ENCODE peak calls at places on chromosomes 12 and 14, in seven cellular contexts. One of them, this sample, is unnamed.

GRCh38 chr12:123761841-123762714 is at the start of gene DNAH10:
- DNase-seq in fibroblast of lung: peak
- DNase-seq in ecto neural progenitor cell: peak
- DNase-seq in A673: peak
- DNase-seq in left kidney: peak
- DNase-seq in lower leg skin: peak
- DNase-seq in Calu3: peak
- DNase-seq in this sample: peak

GRCh38 chr12:85664429-85664828 is 171.8 kb downstream of the RASSF9 start:
- DNase-seq in fibroblast of lung: no peak
- DNase-seq in ecto neural progenitor cell: no peak
- DNase-seq in A673: no peak
- DNase-seq in left kidney: no peak
- DNase-seq in lower leg skin: no peak
- DNase-seq in Calu3: no peak
- DNase-seq in this sample: no peak

GRCh38 chr12:50024804-50025186 is 499 bp downstream of the RACGAP1 start:
- DNase-seq in fibroblast of lung: no peak
- DNase-seq in ecto neural progenitor cell: no peak
- DNase-seq in A673: peak
- DNase-seq in left kidney: no peak
- DNase-seq in lower leg skin: no peak
- DNase-seq in Calu3: no peak
- DNase-seq in this sample: peak

GRCh38 chr12:39503445-39503844 is 60.5 kb upstream of the KIF21A start:
- DNase-seq in fibroblast of lung: peak
- DNase-seq in ecto neural progenitor cell: no peak
- DNase-seq in A673: no peak
- DNase-seq in left kidney: no peak
- DNase-seq in lower leg skin: no peak
- DNase-seq in Calu3: no peak
- DNase-seq in this sample: no peak

GRCh38 chr14:23569443-23570151 is 2.0 kb upstream of the AP1G2 start:
- DNase-seq in fibroblast of lung: no peak
- DNase-seq in ecto neural progenitor cell: peak
- DNase-seq in A673: peak
- DNase-seq in left kidney: peak
- DNase-seq in lower leg skin: peak
- DNase-seq in Calu3: peak
- DNase-seq in this sample: peak

GRCh38 chr12:117363953-117364486 is 2.6 kb upstream of the NOS1 start:
- DNase-seq in fibroblast of lung: no peak
- DNase-seq in ecto neural progenitor cell: no peak
- DNase-seq in A673: no peak
- DNase-seq in left kidney: no peak
- DNase-seq in lower leg skin: no peak
- DNase-seq in Calu3: no peak
- DNase-seq in this sample: peak

GRCh38 chr12:108596854-108597558 is 878 bp downstream of the TMEM119 start:
- DNase-seq in fibroblast of lung: no peak
- DNase-seq in ecto neural progenitor cell: no peak
- DNase-seq in A673: no peak
- DNase-seq in left kidney: no peak
- DNase-seq in lower leg skin: no peak
- DNase-seq in Calu3: no peak
- DNase-seq in this sample: no peak

GRCh38 chr14:23147676-23148075 is 28.6 kb upstream of the CEBPE start:
- DNase-seq in fibroblast of lung: peak
- DNase-seq in ecto neural progenitor cell: no peak
- DNase-seq in A673: no peak
- DNase-seq in left kidney: no peak
- DNase-seq in lower leg skin: no peak
- DNase-seq in Calu3: no peak
- DNase-seq in this sample: no peak

GRCh38 chr12:49017764-49018281 is 753 bp downstream of the PRKAG1 start:
- DNase-seq in fibroblast of lung: no peak
- DNase-seq in ecto neural progenitor cell: no peak
- DNase-seq in A673: no peak
- DNase-seq in left kidney: no peak
- DNase-seq in lower leg skin: peak
- DNase-seq in Calu3: peak
- DNase-seq in this sample: peak

GRCh38 chr14:52879958-52880357 is 70.9 kb downstream of the FERMT2 start:
- DNase-seq in fibroblast of lung: peak
- DNase-seq in ecto neural progenitor cell: no peak
- DNase-seq in A673: no peak
- DNase-seq in left kidney: no peak
- DNase-seq in lower leg skin: no peak
- DNase-seq in Calu3: no peak
- DNase-seq in this sample: no peak

GRCh38 chr12:71135812-71136176 is 22.0 kb downstream of the TSPAN8 start:
- DNase-seq in fibroblast of lung: no peak
- DNase-seq in ecto neural progenitor cell: no peak
- DNase-seq in A673: peak
- DNase-seq in left kidney: peak
- DNase-seq in lower leg skin: no peak
- DNase-seq in Calu3: no peak
- DNase-seq in this sample: no peak

GRCh38 chr12:76679778-76680177 is 84.1 kb upstream of the ZDHHC17 start:
- DNase-seq in fibroblast of lung: no peak
- DNase-seq in ecto neural progenitor cell: no peak
- DNase-seq in A673: no peak
- DNase-seq in left kidney: no peak
- DNase-seq in lower leg skin: no peak
- DNase-seq in Calu3: no peak
- DNase-seq in this sample: no peak

GRCh38 chr12:84624601-84625000 is 288.0 kb downstream of the SLC6A15 start:
- DNase-seq in fibroblast of lung: no peak
- DNase-seq in ecto neural progenitor cell: no peak
- DNase-seq in A673: no peak
- DNase-seq in left kidney: no peak
- DNase-seq in lower leg skin: no peak
- DNase-seq in Calu3: no peak
- DNase-seq in this sample: no peak

GRCh38 chr12:81077686-81078441 is at the start of gene ACSS3:
- DNase-seq in fibroblast of lung: peak
- DNase-seq in ecto neural progenitor cell: peak
- DNase-seq in A673: peak
- DNase-seq in left kidney: peak
- DNase-seq in lower leg skin: peak
- DNase-seq in Calu3: no peak
- DNase-seq in this sample: no peak

GRCh38 chr12:6592087-6592486 is 15.1 kb downstream of the CHD4 start:
- DNase-seq in fibroblast of lung: no peak
- DNase-seq in ecto neural progenitor cell: no peak
- DNase-seq in A673: no peak
- DNase-seq in left kidney: peak
- DNase-seq in lower leg skin: no peak
- DNase-seq in Calu3: no peak
- DNase-seq in this sample: no peak

GRCh38 chr12:29415111-29415510 is 34.1 kb upstream of the ERGIC2 start:
- DNase-seq in fibroblast of lung: no peak
- DNase-seq in ecto neural progenitor cell: no peak
- DNase-seq in A673: no peak
- DNase-seq in left kidney: no peak
- DNase-seq in lower leg skin: no peak
- DNase-seq in Calu3: no peak
- DNase-seq in this sample: no peak

GRCh38 chr14:60805881-60806569 is 71.5 kb downstream of the MNAT1 start:
- DNase-seq in fibroblast of lung: peak
- DNase-seq in ecto neural progenitor cell: no peak
- DNase-seq in A673: no peak
- DNase-seq in left kidney: no peak
- DNase-seq in lower leg skin: no peak
- DNase-seq in Calu3: no peak
- DNase-seq in this sample: no peak

GRCh38 chr12:132323171-132324010 is 6.0 kb downstream of the GALNT9 start:
- DNase-seq in fibroblast of lung: no peak
- DNase-seq in ecto neural progenitor cell: no peak
- DNase-seq in A673: no peak
- DNase-seq in left kidney: peak
- DNase-seq in lower leg skin: no peak
- DNase-seq in Calu3: no peak
- DNase-seq in this sample: no peak

GRCh38 chr14:64968651-64969050 is 3.5 kb downstream of the RAB15 start:
- DNase-seq in fibroblast of lung: no peak
- DNase-seq in ecto neural progenitor cell: no peak
- DNase-seq in A673: peak
- DNase-seq in left kidney: no peak
- DNase-seq in lower leg skin: no peak
- DNase-seq in Calu3: no peak
- DNase-seq in this sample: no peak

GRCh38 chr14:81525129-81525528 is 8.5 kb downstream of the SEL1L start:
- DNase-seq in fibroblast of lung: no peak
- DNase-seq in ecto neural progenitor cell: no peak
- DNase-seq in A673: no peak
- DNase-seq in left kidney: no peak
- DNase-seq in lower leg skin: no peak
- DNase-seq in Calu3: no peak
- DNase-seq in this sample: no peak

GRCh38 chr14:74488788-74489397 is 4.2 kb downstream of the NPC2 start:
- DNase-seq in fibroblast of lung: peak
- DNase-seq in ecto neural progenitor cell: no peak
- DNase-seq in A673: peak
- DNase-seq in left kidney: no peak
- DNase-seq in lower leg skin: no peak
- DNase-seq in Calu3: no peak
- DNase-seq in this sample: no peak

GRCh38 chr12:50625029-50625875 is 120.5 kb downstream of the DIP2B start:
- DNase-seq in fibroblast of lung: no peak
- DNase-seq in ecto neural progenitor cell: no peak
- DNase-seq in A673: no peak
- DNase-seq in left kidney: no peak
- DNase-seq in lower leg skin: no peak
- DNase-seq in Calu3: no peak
- DNase-seq in this sample: no peak

GRCh38 chr12:117067016-117067415 is 32.2 kb downstream of the TESC start:
- DNase-seq in fibroblast of lung: no peak
- DNase-seq in ecto neural progenitor cell: no peak
- DNase-seq in A673: no peak
- DNase-seq in left kidney: no peak
- DNase-seq in lower leg skin: no peak
- DNase-seq in Calu3: no peak
- DNase-seq in this sample: no peak

GRCh38 chr12:110600254-110600653 is 13.7 kb upstream of the TCTN1 start:
- DNase-seq in fibroblast of lung: peak
- DNase-seq in ecto neural progenitor cell: no peak
- DNase-seq in A673: peak
- DNase-seq in left kidney: peak
- DNase-seq in lower leg skin: no peak
- DNase-seq in Calu3: no peak
- DNase-seq in this sample: peak

GRCh38 chr14:52792097-52792415 is 649 bp upstream of the GNPNAT1 start:
- DNase-seq in fibroblast of lung: no peak
- DNase-seq in ecto neural progenitor cell: no peak
- DNase-seq in A673: no peak
- DNase-seq in left kidney: no peak
- DNase-seq in lower leg skin: no peak
- DNase-seq in Calu3: no peak
- DNase-seq in this sample: no peak

GRCh38 chr12:130989391-130989790 is 35.7 kb downstream of the ADGRD1 start:
- DNase-seq in fibroblast of lung: no peak
- DNase-seq in ecto neural progenitor cell: no peak
- DNase-seq in A673: no peak
- DNase-seq in left kidney: no peak
- DNase-seq in lower leg skin: peak
- DNase-seq in Calu3: no peak
- DNase-seq in this sample: no peak

GRCh38 chr12:115572440-115572839 is 705.1 kb downstream of the MED13L start:
- DNase-seq in fibroblast of lung: peak
- DNase-seq in ecto neural progenitor cell: no peak
- DNase-seq in A673: no peak
- DNase-seq in left kidney: no peak
- DNase-seq in lower leg skin: no peak
- DNase-seq in Calu3: no peak
- DNase-seq in this sample: no peak

GRCh38 chr12:10641735-10642500 is 28.5 kb upstream of the MAGOHB start:
- DNase-seq in fibroblast of lung: peak
- DNase-seq in ecto neural progenitor cell: no peak
- DNase-seq in A673: no peak
- DNase-seq in left kidney: peak
- DNase-seq in lower leg skin: no peak
- DNase-seq in Calu3: no peak
- DNase-seq in this sample: no peak

GRCh38 chr12:107468182-107468581 is 217.4 kb upstream of the PWP1 start:
- DNase-seq in fibroblast of lung: no peak
- DNase-seq in ecto neural progenitor cell: no peak
- DNase-seq in A673: no peak
- DNase-seq in left kidney: no peak
- DNase-seq in lower leg skin: no peak
- DNase-seq in Calu3: no peak
- DNase-seq in this sample: no peak

GRCh38 chr12:24057920-24058476 is 108.5 kb upstream of the SOX5 start:
- DNase-seq in fibroblast of lung: no peak
- DNase-seq in ecto neural progenitor cell: no peak
- DNase-seq in A673: no peak
- DNase-seq in left kidney: no peak
- DNase-seq in lower leg skin: no peak
- DNase-seq in Calu3: no peak
- DNase-seq in this sample: peak

GRCh38 chr12:105226219-105226618 is 9.8 kb downstream of the APPL2 start:
- DNase-seq in fibroblast of lung: peak
- DNase-seq in ecto neural progenitor cell: no peak
- DNase-seq in A673: peak
- DNase-seq in left kidney: no peak
- DNase-seq in lower leg skin: peak
- DNase-seq in Calu3: no peak
- DNase-seq in this sample: peak

GRCh38 chr12:4011597-4011996 is 138.4 kb upstream of the PARP11 start:
- DNase-seq in fibroblast of lung: no peak
- DNase-seq in ecto neural progenitor cell: no peak
- DNase-seq in A673: no peak
- DNase-seq in left kidney: peak
- DNase-seq in lower leg skin: no peak
- DNase-seq in Calu3: peak
- DNase-seq in this sample: no peak

GRCh38 chr12:5619628-5620027 is 187.7 kb downstream of the NTF3 start:
- DNase-seq in fibroblast of lung: no peak
- DNase-seq in ecto neural progenitor cell: no peak
- DNase-seq in A673: no peak
- DNase-seq in left kidney: no peak
- DNase-seq in lower leg skin: peak
- DNase-seq in Calu3: no peak
- DNase-seq in this sample: no peak

GRCh38 chr14:99435327-99435726 is 45.3 kb downstream of the SETD3 start:
- DNase-seq in fibroblast of lung: no peak
- DNase-seq in ecto neural progenitor cell: peak
- DNase-seq in A673: no peak
- DNase-seq in left kidney: no peak
- DNase-seq in lower leg skin: no peak
- DNase-seq in Calu3: no peak
- DNase-seq in this sample: no peak

GRCh38 chr12:80121661-80122060 is 22.3 kb downstream of the OTOGL start:
- DNase-seq in fibroblast of lung: no peak
- DNase-seq in ecto neural progenitor cell: no peak
- DNase-seq in A673: no peak
- DNase-seq in left kidney: no peak
- DNase-seq in lower leg skin: no peak
- DNase-seq in Calu3: no peak
- DNase-seq in this sample: peak

This sample was measured in NCI-H82.